ENCODE peak calls at places on chromosome 17, in seven cellular contexts. B is endothelial cell of umbilical vein, X is OCI-LY7, U is pancreas, D is HAP-1, K is heart right ventricle, Z is A549. C is an unnamed sample.

GRCh38 chr17:3905017-3905486 is 11.2 kb downstream of the P2RX1 start:
- DNase-seq in B (no peak), X (no peak), U (peak; percentile 90), D (no peak), K (no peak), Z (no peak), C (no peak)

GRCh38 chr17:60390881-60391418 is 983 bp downstream of the USP32 start:
- DNase-seq in B (peak; percentile 81), X (peak; percentile 35), U (peak; percentile 24), D (peak; percentile 58), K (peak; percentile 14), Z (peak; percentile 25), C (peak; percentile 24)

GRCh38 chr17:30716461-30717289 is 107.8 kb downstream of the CRLF3 start:
- DNase-seq in B (no peak), X (peak; percentile 50), U (no peak), D (peak; percentile 22), K (no peak), Z (no peak), C (no peak)

GRCh38 chr17:28247671-28248556 is 71.1 kb upstream of the TMEM97 start:
- DNase-seq in B (no peak), X (no peak), U (no peak), D (peak; percentile 32), K (no peak), Z (no peak), C (peak; percentile 66)

GRCh38 chr17:11380761-11381160 is 139.7 kb downstream of the SHISA6 start:
- DNase-seq in B (no peak), X (no peak), U (no peak), D (no peak), K (no peak), Z (no peak), C (no peak)

GRCh38 chr17:41340934-41341861 is 9.4 kb downstream of the KRT33A start:
- DNase-seq in B (no peak), X (no peak), U (no peak), D (no peak), K (no peak), Z (no peak), C (no peak)

GRCh38 chr17:8324132-8324531 is 14.1 kb downstream of the ARHGEF15 start:
- DNase-seq in B (no peak), X (no peak), U (no peak), D (no peak), K (no peak), Z (no peak), C (no peak)

GRCh38 chr17:40800381-40800780 is 622 bp upstream of the KRT28 start:
- DNase-seq in B (no peak), X (no peak), U (no peak), D (no peak), K (no peak), Z (no peak), C (no peak)

GRCh38 chr17:61463068-61463980 is 11.1 kb downstream of the TBX4 start:
- DNase-seq in B (no peak), X (no peak), U (no peak), D (peak; percentile 28), K (no peak), Z (no peak), C (peak; percentile 56)

GRCh38 chr17:50372222-50372621 is 762 bp downstream of the MRPL27 start:
- DNase-seq in B (no peak), X (no peak), U (no peak), D (no peak), K (no peak), Z (no peak), C (no peak)

GRCh38 chr17:17121162-17121561 is 78.9 kb downstream of the MPRIP start:
- DNase-seq in B (no peak), X (no peak), U (no peak), D (no peak), K (no peak), Z (no peak), C (no peak)

GRCh38 chr17:76753061-76753961 is 15.4 kb downstream of the MFSD11 start:
- DNase-seq in B (no peak), X (peak; percentile 31), U (no peak), D (no peak), K (no peak), Z (no peak), C (no peak)

GRCh38 chr17:39450847-39451581 is at the start of gene MED1:
- DNase-seq in B (peak; percentile 98), X (peak; percentile 100), U (peak; percentile 93), D (peak; percentile 97), K (peak; percentile 96), Z (peak; percentile 100), C (peak; percentile 99)

GRCh38 chr17:64327201-64327930 is 63.3 kb downstream of the PECAM1 start:
- DNase-seq in B (peak; percentile 97), X (no peak), U (no peak), D (no peak), K (peak; percentile 62), Z (no peak), C (no peak)

GRCh38 chr17:77306048-77306789 is 165.4 kb downstream of the SEC14L1 start:
- DNase-seq in B (no peak), X (no peak), U (no peak), D (no peak), K (no peak), Z (no peak), C (no peak)

GRCh38 chr17:77836557-77837041 is 121.9 kb upstream of the TNRC6C start:
- DNase-seq in B (no peak), X (no peak), U (no peak), D (no peak), K (no peak), Z (no peak), C (peak; percentile 9)

GRCh38 chr17:83193336-83194188 is 114.2 kb downstream of the METRNL start:
- DNase-seq in B (no peak), X (peak; percentile 50), U (peak; percentile 15), D (peak; percentile 6), K (peak; percentile 2), Z (no peak), C (peak; percentile 29)
- H3K4me3 ChIP-seq in B (no peak overlapping the region), X (no peak overlapping the region), U (no peak overlapping the region), D (no peak overlapping the region), K (no peak overlapping the region), Z (no peak overlapping the region), C (no peak overlapping the region)

GRCh38 chr17:5183410-5183793 is 8.3 kb downstream of the ZNF594 start:
- DNase-seq in B (no peak), X (no peak), U (no peak), D (no peak), K (no peak), Z (no peak), C (no peak)

GRCh38 chr17:5179003-5179402 is 12.7 kb downstream of the ZNF594 start:
- DNase-seq in B (no peak), X (no peak), U (no peak), D (no peak), K (no peak), Z (no peak), C (no peak)

GRCh38 chr17:5182597-5183409 is 8.9 kb downstream of the ZNF594 start:
- DNase-seq in B (no peak), X (no peak), U (no peak), D (no peak), K (no peak), Z (no peak), C (no peak)

GRCh38 chr17:5181509-5182305 is 10.0 kb downstream of the ZNF594 start:
- DNase-seq in B (no peak), X (no peak), U (no peak), D (no peak), K (no peak), Z (no peak), C (no peak)

DNA sequence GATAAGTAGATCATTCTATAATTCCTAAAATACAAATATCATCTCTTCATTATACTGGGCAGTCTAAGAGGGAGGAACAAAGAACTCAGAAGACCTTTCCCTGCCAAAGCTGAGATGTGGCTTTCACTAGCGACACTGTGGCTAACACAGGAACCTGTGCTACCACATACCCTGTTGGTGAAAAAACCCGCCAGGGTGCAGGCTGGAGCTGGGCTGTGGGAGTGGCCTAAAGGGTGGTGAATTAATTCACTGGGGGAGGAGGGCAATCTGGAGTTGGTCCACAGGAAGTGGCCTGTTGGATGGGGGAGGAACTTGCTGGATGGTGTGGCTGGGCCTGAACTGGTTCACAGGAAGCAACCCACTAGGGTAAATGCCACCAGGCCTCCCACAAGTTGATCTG is 7.4 kb downstream of the ZNF594 start:
- DNase-seq in B (no peak), X (no peak), U (no peak), D (no peak), K (no peak), Z (no peak), C (no peak)
- H3K9me3 ChIP-seq in B (peaks cover 31% of the 10 kb centered on the region), X (peaks cover 56% of the 10 kb centered on the region), U (peaks cover 36% of the 10 kb centered on the region), D (peaks cover 65% of the 10 kb centered on the region), K (peaks cover 100% of the 10 kb centered on the region), Z (peaks cover 98% of the 10 kb centered on the region), C (peaks cover 4% of the 10 kb centered on the region)

DNA sequence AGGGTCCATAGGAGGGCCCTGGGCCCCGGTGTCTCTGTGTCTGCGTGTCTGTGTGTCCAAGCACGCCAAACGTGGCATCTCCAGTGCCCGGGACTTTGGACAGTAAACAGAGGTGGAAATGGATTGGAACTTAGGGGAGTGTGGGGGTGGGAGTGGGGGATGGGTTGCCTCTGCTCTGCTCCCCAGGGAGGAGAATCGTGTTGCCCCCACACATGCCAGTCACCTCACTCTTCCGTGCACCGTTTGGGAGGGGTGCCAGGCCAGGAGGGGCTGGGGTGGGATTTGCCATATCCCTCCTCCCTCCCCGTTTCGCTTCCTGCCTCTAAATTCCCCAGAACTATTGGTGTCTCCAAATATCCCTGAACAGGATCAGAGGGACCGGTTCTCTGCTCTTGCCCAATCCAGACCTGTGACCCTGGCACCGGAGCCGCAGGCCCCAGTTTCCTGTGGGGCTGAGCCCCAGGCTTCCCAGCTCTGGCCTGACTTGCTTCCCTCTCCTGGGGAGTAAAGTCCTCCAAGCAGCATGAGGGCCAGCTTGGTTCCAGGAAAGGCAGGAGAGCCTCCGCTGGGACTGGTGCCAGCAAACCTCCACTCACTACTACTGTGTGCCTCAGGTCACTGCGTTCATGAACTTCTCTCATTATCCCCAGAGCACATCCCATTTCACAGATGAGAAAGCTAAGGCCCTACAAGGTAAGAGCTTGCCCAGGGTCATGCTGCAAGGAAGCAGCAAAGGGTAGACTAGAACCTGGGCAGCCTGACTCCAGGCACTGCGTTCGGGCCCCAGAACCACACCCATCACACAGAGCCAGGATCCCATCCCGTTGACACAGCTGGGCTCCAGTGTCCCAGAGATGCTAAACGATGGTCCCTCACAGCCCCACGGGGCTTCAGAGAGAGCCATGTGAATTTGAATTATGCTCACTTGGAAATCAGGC is at the start of gene ASGR1:
- DNase-seq in B (no peak), X (no peak), U (no peak), D (no peak), K (no peak), Z (no peak), C (no peak)
- H3K4me3 ChIP-seq in B (peak within 1 kb of the TSS; percentile 66), X (no peak within 1 kb of the TSS), U (no peak within 1 kb of the TSS), D (no peak within 1 kb of the TSS), K (no peak within 1 kb of the TSS), Z (peak within 1 kb of the TSS; percentile 54), C (peak within 1 kb of the TSS; percentile 43)

GRCh38 chr17:27069842-27070508 is 223.9 kb upstream of the WSB1 start:
- DNase-seq in B (no peak), X (no peak), U (no peak), D (no peak), K (no peak), Z (no peak), C (no peak)

GRCh38 chr17:27072885-27073284 is 221.0 kb upstream of the WSB1 start:
- DNase-seq in B (no peak), X (no peak), U (no peak), D (no peak), K (no peak), Z (no peak), C (no peak)

GRCh38 chr17:27065588-27065987 is 228.3 kb upstream of the WSB1 start:
- DNase-seq in B (no peak), X (no peak), U (no peak), D (no peak), K (no peak), Z (no peak), C (no peak)

GRCh38 chr17:27066315-27066714 is 227.6 kb upstream of the WSB1 start:
- DNase-seq in B (no peak), X (no peak), U (no peak), D (no peak), K (no peak), Z (no peak), C (no peak)

GRCh38 chr17:27070836-27071235 is 223.1 kb upstream of the WSB1 start:
- DNase-seq in B (no peak), X (no peak), U (no peak), D (no peak), K (no peak), Z (no peak), C (no peak)
- H3K9me3 ChIP-seq in B (no peaks in the 10 kb centered on the region), X (no peaks in the 10 kb centered on the region), U (no peaks in the 10 kb centered on the region), D (no peaks in the 10 kb centered on the region), K (no peaks in the 10 kb centered on the region), Z (no peaks in the 10 kb centered on the region), C (no peaks in the 10 kb centered on the region)